ENCODE peak calls at places on chromosomes 3 and 15, in five cellular contexts. Y, O, J, C and B are unnamed samples.

GRCh38 chr3:105970283-105970682 is 101.5 kb upstream of the CBLB start:
- DNase-seq in Y (no peak), O (no peak), J (no peak), C (peak; percentile 41), B (no peak)

GRCh38 chr3:102664126-102664525 is 229.3 kb downstream of the ZPLD1 start:
- DNase-seq in Y (no peak), O (no peak), J (no peak), C (no peak), B (no peak)

GRCh38 chr15:101147181-101147580 is 104.7 kb downstream of the CHSY1 start:
- DNase-seq in Y (no peak), O (no peak), J (no peak), C (no peak), B (no peak)

GRCh38 chr3:189921770-189922169 is 198.9 kb downstream of the P3H2 start:
- DNase-seq in Y (no peak), O (no peak), J (no peak), C (no peak), B (no peak)

GRCh38 chr15:85620321-85621044 is 174.2 kb downstream of the KLHL25 start:
- DNase-seq in Y (no peak), O (no peak), J (no peak), C (no peak), B (no peak)

GRCh38 chr15:36008719-36009118 is 462.8 kb upstream of the DPH6 start:
- DNase-seq in Y (no peak), O (no peak), J (no peak), C (no peak), B (no peak)

GRCh38 chr15:90114451-90114901 is 12.2 kb upstream of the IDH2 start:
- DNase-seq in Y (no peak), O (no peak), J (no peak), C (no peak), B (no peak)

GRCh38 chr15:73442968-73443367 is at the start of gene REC114:
- DNase-seq in Y (no peak), O (no peak), J (no peak), C (no peak), B (no peak)

GRCh38 chr3:94032187-94032586 is 3.8 kb upstream of the STX19 start:
- DNase-seq in Y (no peak), O (no peak), J (no peak), C (no peak), B (no peak)

GRCh38 chr3:157418104-157418503 is 18.5 kb upstream of the PTX3 start:
- DNase-seq in Y (no peak), O (no peak), J (no peak), C (no peak), B (no peak)

GRCh38 chr15:35195031-35195430 is 109.9 kb upstream of the NANOGP8 start:
- DNase-seq in Y (no peak), O (no peak), J (no peak), C (no peak), B (no peak)

GRCh38 chr15:99618941-99619411 is 53.2 kb downstream of the MEF2A start:
- DNase-seq in Y (no peak), O (no peak), J (no peak), C (no peak), B (no peak)

GRCh38 chr3:86938706-86939105 is 52.2 kb downstream of the VGLL3 start:
- DNase-seq in Y (no peak), O (no peak), J (no peak), C (no peak), B (no peak)

GRCh38 chr3:8657804-8658311 is 13.3 kb upstream of the SSUH2 start:
- DNase-seq in Y (no peak), O (no peak), J (no peak), C (no peak), B (no peak)

GRCh38 chr15:36605626-36606263 is 26.3 kb downstream of the CDIN1 start:
- DNase-seq in Y (no peak), O (no peak), J (no peak), C (peak; percentile 98), B (no peak)

GRCh38 chr3:72338082-72338941 is 509.9 kb downstream of the SHQ1 start:
- DNase-seq in Y (no peak), O (no peak), J (no peak), C (no peak), B (no peak)

GRCh38 chr15:80694624-80695098 is 449 bp upstream of the ABHD17C start:
- DNase-seq in Y (no peak), O (no peak), J (peak; percentile 10), C (no peak), B (peak; percentile 15)

GRCh38 chr3:151101270-151101954 is 15.9 kb downstream of the MED12L start:
- DNase-seq in Y (no peak), O (no peak), J (no peak), C (no peak), B (no peak)

GRCh38 chr3:13135251-13135810 is 62.1 kb upstream of the IQSEC1 start:
- DNase-seq in Y (no peak), O (no peak), J (no peak), C (no peak), B (no peak)

GRCh38 chr3:67357610-67358458 is 296.6 kb downstream of the SUCLG2 start:
- DNase-seq in Y (peak; percentile 13), O (no peak), J (no peak), C (peak; percentile 92), B (no peak)